ENCODE peak calls at places on chromosomes 11 and 22, in five cellular contexts. One of them, this sample, is unnamed.

GRCh38 chr11:63769719-63770443 is 1.3 kb upstream of the ZFTA start:
- DNase-seq in breast epithelium: no peak
- DNase-seq in suprapubic skin: no peak
- DNase-seq in spleen: no peak
- DNase-seq in testis: peak; percentile 19
- DNase-seq in this sample: no peak

GRCh38 chr11:9688716-9689511 is 25.0 kb downstream of the SWAP70 start:
- DNase-seq in breast epithelium: no peak
- DNase-seq in suprapubic skin: no peak
- DNase-seq in spleen: no peak
- DNase-seq in testis: no peak
- DNase-seq in this sample: no peak

GRCh38 chr11:28110839-28111235 is 2.6 kb downstream of the METTL15 start:
- DNase-seq in breast epithelium: no peak
- DNase-seq in suprapubic skin: no peak
- DNase-seq in spleen: no peak
- DNase-seq in testis: no peak
- DNase-seq in this sample: no peak

GRCh38 chr22:45599836-45600577 is 71.6 kb upstream of the ATXN10 start:
- DNase-seq in breast epithelium: no peak
- DNase-seq in suprapubic skin: no peak
- DNase-seq in spleen: no peak
- DNase-seq in testis: no peak
- DNase-seq in this sample: no peak

GRCh38 chr11:71221201-71221600 is 31.2 kb downstream of the SHANK2 start:
- DNase-seq in breast epithelium: no peak
- DNase-seq in suprapubic skin: peak; percentile 14
- DNase-seq in spleen: peak; percentile 35
- DNase-seq in testis: no peak
- DNase-seq in this sample: no peak

GRCh38 chr11:1573077-1573846 is 1.2 kb upstream of the DUSP8 start:
- DNase-seq in breast epithelium: no peak
- DNase-seq in suprapubic skin: no peak
- DNase-seq in spleen: no peak
- DNase-seq in testis: no peak
- DNase-seq in this sample: peak; percentile 34

GRCh38 chr11:93652161-93652597 is 9.3 kb upstream of the CEP295 start:
- DNase-seq in breast epithelium: no peak
- DNase-seq in suprapubic skin: no peak
- DNase-seq in spleen: no peak
- DNase-seq in testis: peak; percentile 20
- DNase-seq in this sample: no peak

GRCh38 chr22:33124471-33124870 is 66.3 kb upstream of the SYN3 start:
- DNase-seq in breast epithelium: no peak
- DNase-seq in suprapubic skin: no peak
- DNase-seq in spleen: no peak
- DNase-seq in testis: no peak
- DNase-seq in this sample: no peak

GRCh38 chr11:46369458-46370152 is 11.9 kb upstream of the MDK start:
- DNase-seq in breast epithelium: no peak
- DNase-seq in suprapubic skin: no peak
- DNase-seq in spleen: peak; percentile 88
- DNase-seq in testis: peak; percentile 70
- DNase-seq in this sample: peak; percentile 49

GRCh38 chr11:118448294-118448693 is 12.0 kb downstream of the KMT2A start:
- DNase-seq in breast epithelium: no peak
- DNase-seq in suprapubic skin: no peak
- DNase-seq in spleen: no peak
- DNase-seq in testis: no peak
- DNase-seq in this sample: no peak

GRCh38 chr11:47669856-47670255 is 27.5 kb upstream of the MTCH2 start:
- DNase-seq in breast epithelium: no peak
- DNase-seq in suprapubic skin: no peak
- DNase-seq in spleen: no peak
- DNase-seq in testis: no peak
- DNase-seq in this sample: no peak

GRCh38 chr22:42780070-42780540 is 59.4 kb upstream of the A4GALT start:
- DNase-seq in breast epithelium: no peak
- DNase-seq in suprapubic skin: no peak
- DNase-seq in spleen: no peak
- DNase-seq in testis: peak; percentile 86
- DNase-seq in this sample: no peak

GRCh38 chr11:72005347-72006260 is 6.9 kb downstream of the IL18BP start:
- DNase-seq in breast epithelium: peak; percentile 50
- DNase-seq in suprapubic skin: peak; percentile 54
- DNase-seq in spleen: no peak
- DNase-seq in testis: no peak
- DNase-seq in this sample: no peak

GRCh38 chr11:3615998-3616397 is 25.8 kb downstream of the ART5 start:
- DNase-seq in breast epithelium: no peak
- DNase-seq in suprapubic skin: no peak
- DNase-seq in spleen: peak; percentile 66
- DNase-seq in testis: no peak
- DNase-seq in this sample: no peak

GRCh38 chr11:92867913-92868619 is 101.4 kb upstream of the MTNR1B start:
- DNase-seq in breast epithelium: no peak
- DNase-seq in suprapubic skin: no peak
- DNase-seq in spleen: no peak
- DNase-seq in testis: no peak
- DNase-seq in this sample: no peak

GRCh38 chr11:117940736-117941135 is 11.5 kb upstream of the TMPRSS13 start:
- DNase-seq in breast epithelium: no peak
- DNase-seq in suprapubic skin: no peak
- DNase-seq in spleen: no peak
- DNase-seq in testis: no peak
- DNase-seq in this sample: no peak

GRCh38 chr11:34680206-34680605 is 59.3 kb downstream of the EHF start:
- DNase-seq in breast epithelium: no peak
- DNase-seq in suprapubic skin: no peak
- DNase-seq in spleen: no peak
- DNase-seq in testis: no peak
- DNase-seq in this sample: no peak

GRCh38 chr11:106925245-106925644 is 93.0 kb downstream of the GUCY1A2 start:
- DNase-seq in breast epithelium: no peak
- DNase-seq in suprapubic skin: no peak
- DNase-seq in spleen: no peak
- DNase-seq in testis: no peak
- DNase-seq in this sample: no peak

GRCh38 chr11:128483211-128483788 is 104.1 kb downstream of the ETS1 start:
- DNase-seq in breast epithelium: no peak
- DNase-seq in suprapubic skin: no peak
- DNase-seq in spleen: no peak
- DNase-seq in testis: no peak
- DNase-seq in this sample: no peak

GRCh38 chr11:126140106-126140931 is 71.1 kb downstream of the RPUSD4 start:
- DNase-seq in breast epithelium: no peak
- DNase-seq in suprapubic skin: no peak
- DNase-seq in spleen: peak; percentile 56
- DNase-seq in testis: no peak
- DNase-seq in this sample: no peak

GRCh38 chr22:20206709-20207215 is 55.9 kb upstream of the CCDC188 start:
- DNase-seq in breast epithelium: no peak
- DNase-seq in suprapubic skin: no peak
- DNase-seq in spleen: no peak
- DNase-seq in testis: no peak
- DNase-seq in this sample: no peak

GRCh38 chr22:20205464-20205963 is 54.7 kb upstream of the CCDC188 start:
- DNase-seq in breast epithelium: no peak
- DNase-seq in suprapubic skin: no peak
- DNase-seq in spleen: no peak
- DNase-seq in testis: no peak
- DNase-seq in this sample: no peak

GRCh38 chr22:20207277-20208025 is 56.6 kb upstream of the CCDC188 start:
- DNase-seq in breast epithelium: no peak
- DNase-seq in suprapubic skin: no peak
- DNase-seq in spleen: no peak
- DNase-seq in testis: no peak
- DNase-seq in this sample: no peak

GRCh38 chr22:20204821-20205220 is 54.0 kb upstream of the CCDC188 start:
- DNase-seq in breast epithelium: no peak
- DNase-seq in suprapubic skin: no peak
- DNase-seq in spleen: no peak
- DNase-seq in testis: no peak
- DNase-seq in this sample: no peak

GRCh38 chr22:20205964-20206708 is 55.3 kb upstream of the CCDC188 start:
- DNase-seq in breast epithelium: no peak
- DNase-seq in suprapubic skin: peak; percentile 76
- DNase-seq in spleen: peak; percentile 92
- DNase-seq in testis: peak; percentile 79
- DNase-seq in this sample: peak; percentile 61
- TF ChIP-seq CTCF in breast epithelium: no peak
- TF ChIP-seq CTCF in suprapubic skin: no peak
- TF ChIP-seq CTCF in spleen: peak; percentile 36
- TF ChIP-seq CTCF in testis: no peak
- TF ChIP-seq CTCF in this sample: no peak

GRCh38 chr11:44540667-44541066 is 24.8 kb upstream of the CD82 start:
- DNase-seq in breast epithelium: no peak
- DNase-seq in suprapubic skin: no peak
- DNase-seq in spleen: no peak
- DNase-seq in testis: no peak
- DNase-seq in this sample: no peak
- H3K4me1 ChIP-seq in breast epithelium: no peaks in the 10 kb centered on the region
- H3K4me1 ChIP-seq in suprapubic skin: no peaks in the 10 kb centered on the region
- H3K4me1 ChIP-seq in spleen: peaks cover 5% of the 10 kb centered on the region
- H3K4me1 ChIP-seq in testis: no peaks in the 10 kb centered on the region
- H3K4me1 ChIP-seq in this sample: no peaks in the 10 kb centered on the region

GRCh38 chr11:66136752-66137123 is 66.7 kb downstream of the PACS1 start:
- DNase-seq in breast epithelium: no peak
- DNase-seq in suprapubic skin: no peak
- DNase-seq in spleen: no peak
- DNase-seq in testis: no peak
- DNase-seq in this sample: no peak

GRCh38 chr11:66133216-66133775 is 63.2 kb downstream of the PACS1 start:
- DNase-seq in breast epithelium: no peak
- DNase-seq in suprapubic skin: no peak
- DNase-seq in spleen: no peak
- DNase-seq in testis: no peak
- DNase-seq in this sample: no peak

GRCh38 chr11:66130978-66131377 is 60.9 kb downstream of the PACS1 start:
- DNase-seq in breast epithelium: no peak
- DNase-seq in suprapubic skin: no peak
- DNase-seq in spleen: no peak
- DNase-seq in testis: no peak
- DNase-seq in this sample: no peak

GRCh38 chr11:66126808-66127555 is 56.9 kb downstream of the PACS1 start:
- DNase-seq in breast epithelium: no peak
- DNase-seq in suprapubic skin: no peak
- DNase-seq in spleen: peak; percentile 81
- DNase-seq in testis: peak; percentile 86
- DNase-seq in this sample: peak; percentile 31

DNA sequence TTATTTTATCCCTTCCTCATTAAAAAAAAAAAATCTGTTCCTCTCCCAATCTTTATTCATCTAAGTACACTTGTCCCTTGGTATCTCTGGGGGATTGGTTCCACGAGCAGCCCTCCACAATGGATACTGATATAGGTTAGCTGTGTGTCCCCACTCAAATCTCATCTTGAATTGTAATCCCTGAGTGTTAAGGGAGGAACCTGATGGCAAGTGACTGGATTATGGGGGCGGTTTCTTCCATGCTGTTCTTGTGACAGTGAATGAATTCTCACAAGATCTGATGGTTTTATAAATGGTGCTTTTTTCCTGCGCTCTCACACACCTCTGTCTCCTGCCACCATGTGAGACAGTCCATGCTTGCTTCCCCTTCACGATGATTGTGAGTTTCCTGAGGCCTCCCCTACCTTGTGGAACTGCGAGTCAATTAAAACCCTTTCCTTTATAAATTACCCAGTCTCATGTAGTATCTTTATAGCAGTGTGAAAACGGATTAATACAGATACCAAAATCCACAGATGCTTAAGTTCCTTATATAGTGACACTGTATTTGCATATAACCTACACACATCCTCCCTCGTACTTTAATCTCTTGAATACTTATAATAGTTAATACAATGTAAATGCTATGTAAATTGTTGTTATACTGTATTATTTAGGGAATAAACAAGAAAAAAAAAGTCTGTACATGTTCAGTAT is 62.0 kb downstream of the PACS1 start:
- DNase-seq in breast epithelium: no peak
- DNase-seq in suprapubic skin: no peak
- DNase-seq in spleen: no peak
- DNase-seq in testis: no peak
- DNase-seq in this sample: no peak
- TF ChIP-seq POLR2A in breast epithelium: no peak
- TF ChIP-seq POLR2A in suprapubic skin: no peak
- TF ChIP-seq POLR2A in spleen: no peak
- TF ChIP-seq POLR2A in testis: no peak
- TF ChIP-seq POLR2A in this sample: no peak

GRCh38 chr11:67640021-67640757 is 626 bp upstream of the TBX10 start:
- DNase-seq in breast epithelium: peak; percentile 79
- DNase-seq in suprapubic skin: peak; percentile 78
- DNase-seq in spleen: peak; percentile 87
- DNase-seq in testis: peak; percentile 64
- DNase-seq in this sample: no peak
- TF ChIP-seq CTCF in breast epithelium: peak; percentile 63
- TF ChIP-seq CTCF in suprapubic skin: peak; percentile 78
- TF ChIP-seq CTCF in spleen: peak; percentile 74
- TF ChIP-seq CTCF in testis: peak; percentile 43
- TF ChIP-seq CTCF in this sample: peak; percentile 34

GRCh38 chr22:44025171-44026065 is 1.3 kb downstream of the PARVB start:
- DNase-seq in breast epithelium: no peak
- DNase-seq in suprapubic skin: peak; percentile 76
- DNase-seq in spleen: peak; percentile 88
- DNase-seq in testis: peak; percentile 50
- DNase-seq in this sample: no peak

GRCh38 chr22:44026066-44026629 is 2.0 kb downstream of the PARVB start:
- DNase-seq in breast epithelium: no peak
- DNase-seq in suprapubic skin: no peak
- DNase-seq in spleen: peak; percentile 83
- DNase-seq in testis: no peak
- DNase-seq in this sample: no peak

GRCh38 chr22:44029069-44029468 is 5.0 kb downstream of the PARVB start:
- DNase-seq in breast epithelium: no peak
- DNase-seq in suprapubic skin: no peak
- DNase-seq in spleen: peak; percentile 2
- DNase-seq in testis: no peak
- DNase-seq in this sample: no peak

GRCh38 chr22:44028091-44028490 is 4.0 kb downstream of the PARVB start:
- DNase-seq in breast epithelium: no peak
- DNase-seq in suprapubic skin: no peak
- DNase-seq in spleen: no peak
- DNase-seq in testis: no peak
- DNase-seq in this sample: no peak

GRCh38 chr22:44026630-44027511 is 2.8 kb downstream of the PARVB start:
- DNase-seq in breast epithelium: no peak
- DNase-seq in suprapubic skin: peak; percentile 94
- DNase-seq in spleen: peak; percentile 95
- DNase-seq in testis: peak; percentile 69
- DNase-seq in this sample: peak; percentile 38
- H3K4me1 ChIP-seq in breast epithelium: no peaks in the 10 kb centered on the region
- H3K4me1 ChIP-seq in suprapubic skin: peaks cover 36% of the 10 kb centered on the region
- H3K4me1 ChIP-seq in spleen: peaks cover 92% of the 10 kb centered on the region
- H3K4me1 ChIP-seq in testis: peaks cover 10% of the 10 kb centered on the region
- H3K4me1 ChIP-seq in this sample: no peaks in the 10 kb centered on the region

DNA sequence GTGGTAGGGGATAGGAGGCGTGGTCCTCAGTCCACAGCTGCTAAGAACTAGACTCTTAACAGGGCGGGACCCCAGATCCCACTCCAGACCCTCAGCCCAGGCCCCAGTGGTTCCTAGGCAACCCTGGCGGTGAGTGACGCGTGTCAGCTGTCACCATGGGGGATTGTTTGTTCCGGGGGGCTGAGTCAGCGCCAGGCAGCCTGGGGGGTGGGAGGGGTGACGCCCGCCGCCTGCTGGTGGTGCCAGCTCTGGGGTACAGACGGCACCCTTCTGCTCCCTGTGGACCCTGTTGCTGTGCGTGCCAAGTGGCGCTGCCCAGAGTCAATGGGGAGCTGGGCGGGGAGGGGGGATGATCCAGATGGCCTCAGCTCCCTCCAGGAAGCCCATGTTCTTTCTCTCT is 2.5 kb downstream of the CNIH2 start:
- DNase-seq in breast epithelium: no peak
- DNase-seq in suprapubic skin: no peak
- DNase-seq in spleen: peak; percentile 77
- DNase-seq in testis: no peak
- DNase-seq in this sample: no peak
- TF ChIP-seq POLR2A in breast epithelium: no peak
- TF ChIP-seq POLR2A in suprapubic skin: no peak
- TF ChIP-seq POLR2A in spleen: no peak
- TF ChIP-seq POLR2A in testis: no peak
- TF ChIP-seq POLR2A in this sample: no peak